ENCODE peak calls at places on chromosomes 16 and 17, in nine cellular contexts. S is EL; O is H7; B is activated T-cell treated with anti-CD3 and anti-CD28 coated beads for 1 hour; A is NCI-H524; J is LoVo; G is CD8-positive, alpha-beta T cell; D is stimulated activated CD4-positive, alpha-beta T cell treated with anti-CD3 and anti-CD28 coated beads, TNF-alpha, amount 100 ng/mL, for 1 hour; F is GM12864. R is an unnamed sample.

GRCh38 chr17:20896153-20896649 is 146.6 kb downstream of the USP22 start:
- DNase-seq in S (peak), O (peak), B (peak), A (no peak), J (no peak), G (no peak), D (no peak), F (no peak), R (no peak)

GRCh38 chr17:57396515-57396921 is 140.2 kb downstream of the MSI2 start:
- DNase-seq in S (no peak), O (no peak), B (no peak), A (peak), J (no peak), G (no peak), D (no peak), F (no peak), R (no peak)

GRCh38 chr16:85894266-85894665 is 4.7 kb upstream of the IRF8 start:
- DNase-seq in S (no peak), O (peak), B (no peak), A (no peak), J (no peak), G (no peak), D (no peak), F (no peak), R (peak)

GRCh38 chr17:78852709-78853111 is 12.1 kb upstream of the USP36 start:
- DNase-seq in S (no peak), O (peak), B (no peak), A (no peak), J (no peak), G (no peak), D (no peak), F (no peak), R (no peak)

GRCh38 chr16:1707193-1707790 is 1.3 kb downstream of the MAPK8IP3 start:
- DNase-seq in S (peak), O (peak), B (no peak), A (no peak), J (no peak), G (no peak), D (no peak), F (no peak), R (no peak)

GRCh38 chr17:17139972-17140589 is 66.1 kb downstream of the PLD6 start:
- DNase-seq in S (no peak), O (peak), B (no peak), A (no peak), J (no peak), G (no peak), D (no peak), F (no peak), R (no peak)

GRCh38 chr16:65745-66144 is 6.7 kb downstream of the RHBDF1 start:
- DNase-seq in S (peak), O (peak), B (peak), A (peak), J (peak), G (peak), D (peak), F (no peak), R (peak)

GRCh38 chr17:68353121-68353521 is 61.8 kb downstream of the ARSG start:
- DNase-seq in S (no peak), O (no peak), B (no peak), A (no peak), J (no peak), G (no peak), D (no peak), F (no peak), R (no peak)

GRCh38 chr16:660459-661183 is 7.3 kb upstream of the RHOT2 start:
- DNase-seq in S (peak), O (peak), B (peak), A (no peak), J (no peak), G (no peak), D (peak), F (no peak), R (peak)

GRCh38 chr16:82814059-82814458 is 187.3 kb downstream of the CDH13 start:
- DNase-seq in S (no peak), O (no peak), B (no peak), A (no peak), J (no peak), G (no peak), D (no peak), F (no peak), R (no peak)

GRCh38 chr16:84220851-84221250 is 19.0 kb downstream of the KCNG4 start:
- DNase-seq in S (peak), O (no peak), B (no peak), A (no peak), J (no peak), G (no peak), D (no peak), F (no peak), R (no peak)

GRCh38 chr17:50621562-50621961 is 13.1 kb upstream of the ABCC3 start:
- DNase-seq in S (no peak), O (peak), B (no peak), A (no peak), J (no peak), G (no peak), D (no peak), F (no peak), R (no peak)

GRCh38 chr17:66980896-66981295 is 16.4 kb downstream of the CACNG4 start:
- DNase-seq in S (peak), O (no peak), B (no peak), A (no peak), J (no peak), G (no peak), D (no peak), F (no peak), R (peak)

GRCh38 chr17:36856169-36856568 is 81.1 kb upstream of the LHX1 start:
- DNase-seq in S (no peak), O (no peak), B (no peak), A (no peak), J (no peak), G (no peak), D (no peak), F (no peak), R (no peak)

GRCh38 chr17:75976175-75976848 is 2.7 kb downstream of the ACOX1 start:
- DNase-seq in S (no peak), O (no peak), B (no peak), A (no peak), J (no peak), G (no peak), D (no peak), F (no peak), R (no peak)

GRCh38 chr16:106623-107324 is 28.7 kb downstream of the MPG start:
- DNase-seq in S (peak), O (peak), B (peak), A (peak), J (peak), G (no peak), D (peak), F (peak), R (peak)

GRCh38 chr17:15493031-15493750 is 25.8 kb upstream of the CDRT4 start:
- DNase-seq in S (no peak), O (no peak), B (no peak), A (no peak), J (no peak), G (no peak), D (no peak), F (no peak), R (no peak)

GRCh38 chr17:7203391-7203790 is 16.2 kb downstream of the DLG4 start:
- DNase-seq in S (no peak), O (no peak), B (no peak), A (no peak), J (no peak), G (no peak), D (no peak), F (no peak), R (no peak)

GRCh38 chr17:80761421-80761871 is 216.8 kb downstream of the RPTOR start:
- DNase-seq in S (peak), O (no peak), B (peak), A (no peak), J (peak), G (no peak), D (peak), F (no peak), R (peak)

GRCh38 chr16:49664221-49665215 is 191.4 kb downstream of the ZNF423 start:
- DNase-seq in S (no peak), O (no peak), B (no peak), A (no peak), J (no peak), G (no peak), D (no peak), F (no peak), R (no peak)

GRCh38 chr17:39001703-39002637 is 34.8 kb upstream of the FBXO47 start:
- DNase-seq in S (peak), O (peak), B (no peak), A (no peak), J (peak), G (no peak), D (no peak), F (no peak), R (no peak)

GRCh38 chr16:4309833-4310266 is 6.0 kb upstream of the GLIS2 start:
- DNase-seq in S (peak), O (peak), B (peak), A (no peak), J (peak), G (peak), D (no peak), F (peak), R (peak)

GRCh38 chr16:66275795-66276428 is 90.6 kb upstream of the CDH5 start:
- DNase-seq in S (peak), O (peak), B (no peak), A (peak), J (peak), G (no peak), D (no peak), F (no peak), R (peak)

GRCh38 chr16:81431554-81432353 is 12.9 kb upstream of the CMIP start:
- DNase-seq in S (peak), O (no peak), B (no peak), A (no peak), J (no peak), G (no peak), D (no peak), F (no peak), R (no peak)

GRCh38 chr16:87698241-87698640 is 67.5 kb downstream of the KLHDC4 start:
- DNase-seq in S (no peak), O (no peak), B (no peak), A (no peak), J (no peak), G (no peak), D (no peak), F (peak), R (no peak)

GRCh38 chr17:43020030-43020621 is 2.1 kb downstream of the VAT1 start:
- DNase-seq in S (no peak), O (peak), B (no peak), A (no peak), J (no peak), G (no peak), D (no peak), F (no peak), R (no peak)